ENCODE peak calls at places on chromosomes 1 and 21, in nine cellular contexts. G is transverse colon, W is tibial artery, V is GM23338, E is PC-9, C is mammary epithelial cell, A is fibroblast of lung, S is heart right ventricle, K is Karpas-422. T is an unnamed sample. For H3K36me3, the result is how much of the 10 kb centered on the place peaks cover.

GRCh38 chr1:115507256-115507589 is 134.5 kb upstream of the VANGL1 start:
- DNase-seq in G (no peak), W (no peak), V (peak), E (peak), C (no peak), A (peak), S (no peak), K (no peak), T (no peak)

GRCh38 chr1:171641076-171641864 is 11.2 kb downstream of the MYOC start:
- DNase-seq in G (no peak), W (no peak), V (peak), E (no peak), C (no peak), A (no peak), S (no peak), K (no peak), T (no peak)

GRCh38 chr1:218336353-218336752 is 8.8 kb upstream of the TGFB2 start:
- DNase-seq in G (no peak), W (no peak), V (no peak), E (no peak), C (no peak), A (no peak), S (no peak), K (no peak), T (no peak)

GRCh38 chr21:35394634-35395369 is 345.7 kb upstream of the RUNX1 start:
- DNase-seq in G (no peak), W (no peak), V (no peak), E (no peak), C (peak), A (no peak), S (no peak), K (no peak), T (no peak)

GRCh38 chr1:231374394-231374793 is 36.3 kb downstream of the SPRTN start:
- DNase-seq in G (no peak), W (no peak), V (no peak), E (no peak), C (no peak), A (no peak), S (no peak), K (no peak), T (no peak)

GRCh38 chr1:21244986-21245687 is 45.1 kb downstream of the ECE1 start:
- DNase-seq in G (no peak), W (no peak), V (peak), E (no peak), C (no peak), A (no peak), S (no peak), K (peak), T (no peak)

GRCh38 chr1:16203550-16203949 is 8.9 kb downstream of the ARHGEF19 start:
- DNase-seq in G (no peak), W (no peak), V (no peak), E (no peak), C (no peak), A (no peak), S (no peak), K (no peak), T (no peak)

GRCh38 chr1:117754061-117754969 is 148.5 kb downstream of the TENT5C start:
- DNase-seq in G (peak), W (peak), V (peak), E (peak), C (peak), A (peak), S (no peak), K (peak), T (peak)

GRCh38 chr1:1366699-1367067 is 8.3 kb downstream of the AURKAIP1 start:
- DNase-seq in G (no peak), W (no peak), V (no peak), E (no peak), C (no peak), A (no peak), S (no peak), K (no peak), T (no peak)

GRCh38 chr1:182185822-182186756 is 124.6 kb upstream of the ZNF648 start:
- DNase-seq in G (no peak), W (no peak), V (peak), E (peak), C (peak), A (peak), S (no peak), K (no peak), T (no peak)

GRCh38 chr1:3740752-3741151 is 11.5 kb upstream of the CCDC27 start:
- DNase-seq in G (no peak), W (no peak), V (no peak), E (no peak), C (no peak), A (no peak), S (no peak), K (no peak), T (no peak)

GRCh38 chr1:3738943-3739342 is 13.3 kb upstream of the CCDC27 start:
- DNase-seq in G (no peak), W (no peak), V (no peak), E (no peak), C (no peak), A (no peak), S (no peak), K (no peak), T (no peak)

GRCh38 chr1:3742439-3743298 is 9.6 kb upstream of the CCDC27 start:
- DNase-seq in G (no peak), W (no peak), V (no peak), E (no peak), C (no peak), A (no peak), S (no peak), K (no peak), T (no peak)

GRCh38 chr1:3741566-3742438 is 10.4 kb upstream of the CCDC27 start:
- DNase-seq in G (no peak), W (no peak), V (no peak), E (no peak), C (no peak), A (no peak), S (no peak), K (no peak), T (peak)

GRCh38 chr1:3740038-3740437 is 12.2 kb upstream of the CCDC27 start:
- DNase-seq in G (no peak), W (no peak), V (no peak), E (no peak), C (no peak), A (no peak), S (no peak), K (no peak), T (no peak)
- H3K27ac ChIP-seq in G (no peak), W (no peak), V (no peak), E (no peak), C (no peak), A (no peak), S (no peak), K (no peak), T (no peak)

DNA sequence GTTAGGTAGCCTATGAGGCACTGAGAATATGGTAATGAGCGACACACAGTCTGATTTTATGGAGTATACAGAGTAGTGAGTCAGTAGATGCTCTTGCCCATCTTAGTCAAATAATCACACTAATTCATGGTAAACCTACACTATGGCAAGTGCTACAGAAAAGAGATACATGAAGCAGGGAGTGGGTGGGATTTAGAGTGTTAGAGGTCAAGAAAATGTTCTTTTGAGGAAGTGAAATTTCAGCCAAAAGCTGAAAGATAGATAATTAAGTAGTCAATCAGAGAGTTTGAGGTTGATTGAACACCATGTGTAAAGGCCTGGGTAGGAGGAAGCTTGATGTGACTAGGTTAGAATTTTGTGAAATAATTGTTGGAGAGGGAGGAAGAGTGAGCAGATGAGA is 14.7 kb downstream of the MDM4 start:
- DNase-seq in G (no peak), W (no peak), V (no peak), E (no peak), C (no peak), A (no peak), S (no peak), K (peak), T (no peak)
- H3K36me3 ChIP-seq in G (under half), W (half or more), V (half or more), E (half or more), C (under half), A (under half), S (under half), K (half or more), T (under half)

GRCh38 chr21:45427331-45428271 is 22.6 kb downstream of the COL18A1 start:
- DNase-seq in G (peak), W (peak), V (peak), E (peak), C (peak), A (peak), S (no peak), K (no peak), T (peak)

GRCh38 chr21:45428534-45428933 is 23.6 kb downstream of the COL18A1 start:
- DNase-seq in G (no peak), W (no peak), V (no peak), E (no peak), C (no peak), A (no peak), S (no peak), K (no peak), T (no peak)

GRCh38 chr21:45431781-45432572 is 27.0 kb downstream of the COL18A1 start:
- DNase-seq in G (no peak), W (no peak), V (no peak), E (no peak), C (no peak), A (no peak), S (no peak), K (no peak), T (no peak)

GRCh38 chr21:45430521-45431501 is 25.8 kb downstream of the COL18A1 start:
- DNase-seq in G (no peak), W (no peak), V (peak), E (no peak), C (no peak), A (peak), S (no peak), K (no peak), T (no peak)

DNA sequence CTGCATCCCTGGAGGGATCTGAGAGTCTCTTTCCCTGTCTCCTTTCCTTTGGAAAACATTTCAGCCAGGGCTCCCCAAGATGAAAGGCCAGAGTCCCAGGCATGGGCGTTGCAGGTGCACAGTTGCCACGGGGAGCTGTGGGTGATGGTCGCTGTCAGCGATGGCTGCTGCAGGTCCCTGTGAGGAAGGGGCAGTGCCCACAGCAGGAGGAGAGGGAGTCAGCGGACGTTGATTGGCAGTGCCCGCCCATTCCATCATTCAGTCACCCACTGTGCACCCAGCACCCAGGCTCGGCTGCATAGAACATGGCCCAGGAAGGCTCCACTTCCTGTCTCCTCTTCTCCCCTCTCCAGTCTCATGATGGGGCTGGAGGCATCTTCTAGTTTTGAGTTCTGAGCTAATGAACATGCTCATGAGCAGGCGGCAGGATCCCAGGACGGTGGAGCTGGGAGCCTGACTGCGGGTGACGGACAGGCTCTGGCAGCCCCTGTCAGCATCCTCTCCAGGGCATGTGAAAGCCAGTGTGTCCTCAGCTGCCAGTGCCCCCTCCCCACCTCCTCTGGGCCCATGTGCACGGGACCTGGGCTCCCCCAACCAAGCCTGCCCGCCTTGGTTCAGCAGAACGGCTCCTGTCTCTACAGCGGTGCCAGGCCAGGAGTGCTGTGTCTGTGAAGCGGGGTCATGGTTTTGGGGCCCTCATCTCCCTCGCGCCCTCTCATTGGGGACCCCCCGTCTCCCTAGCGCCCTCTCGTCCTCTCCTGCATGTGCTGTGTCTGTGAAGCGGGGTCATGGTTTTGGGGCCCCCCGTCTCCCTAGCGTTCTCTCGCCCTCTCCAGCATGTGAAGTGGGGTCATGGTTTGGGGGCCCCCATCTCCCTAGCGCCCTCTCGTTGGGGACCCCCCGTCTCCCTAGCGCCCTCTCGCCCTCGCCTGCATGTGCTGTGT is 24.5 kb downstream of the COL18A1 start:
- DNase-seq in G (no peak), W (no peak), V (no peak), E (no peak), C (no peak), A (no peak), S (no peak), K (no peak), T (no peak)
- H3K27ac ChIP-seq in G (no peak), W (peak), V (peak), E (no peak), C (no peak), A (no peak), S (no peak), K (no peak), T (no peak)

GRCh38 chr1:40986328-40986783 is 6.9 kb downstream of the CTPS1 start:
- DNase-seq in G (no peak), W (no peak), V (no peak), E (no peak), C (no peak), A (no peak), S (no peak), K (no peak), T (no peak)

GRCh38 chr1:40987439-40988276 is 8.2 kb downstream of the CTPS1 start:
- DNase-seq in G (no peak), W (no peak), V (no peak), E (no peak), C (no peak), A (no peak), S (no peak), K (no peak), T (no peak)

GRCh38 chr1:40988280-40988679 is 8.8 kb downstream of the CTPS1 start:
- DNase-seq in G (no peak), W (no peak), V (no peak), E (no peak), C (no peak), A (no peak), S (no peak), K (no peak), T (no peak)

GRCh38 chr1:40986929-40987328 is 7.4 kb downstream of the CTPS1 start:
- DNase-seq in G (no peak), W (no peak), V (no peak), E (no peak), C (no peak), A (no peak), S (no peak), K (no peak), T (no peak)

DNA sequence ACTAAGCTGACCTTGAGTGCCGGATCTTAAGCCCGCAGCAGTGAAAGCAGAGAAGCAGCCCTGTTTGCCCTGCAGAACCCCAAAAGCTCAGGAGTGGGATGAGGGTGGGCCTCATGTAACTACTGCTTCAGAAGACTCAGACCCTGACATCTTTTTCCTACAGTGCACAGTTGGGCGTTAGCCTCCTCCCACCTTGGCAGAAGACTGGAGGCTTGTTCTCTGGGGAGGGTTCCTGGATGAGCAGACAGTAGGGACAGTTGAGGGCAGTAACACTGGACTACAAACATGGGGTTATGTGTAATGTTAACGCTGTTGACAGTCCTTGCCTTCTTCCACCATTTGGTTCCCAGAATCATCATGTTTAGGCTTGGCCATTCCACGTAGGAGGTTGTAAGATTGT is 9.6 kb downstream of the CTPS1 start:
- DNase-seq in G (no peak), W (no peak), V (no peak), E (no peak), C (no peak), A (no peak), S (no peak), K (no peak), T (no peak)
- H3K36me3 ChIP-seq in G (under half), W (half or more), V (half or more), E (half or more), C (half or more), A (under half), S (under half), K (half or more), T (under half)

GRCh38 chr1:111199329-111199728 is 1.1 kb downstream of the DENND2D start:
- DNase-seq in G (no peak), W (no peak), V (no peak), E (no peak), C (no peak), A (no peak), S (no peak), K (no peak), T (no peak)

GRCh38 chr1:111199881-111200801 is at the start of gene DENND2D:
- DNase-seq in G (peak), W (peak), V (no peak), E (peak), C (no peak), A (no peak), S (peak), K (no peak), T (no peak)

GRCh38 chr1:111200802-111201161 is 336 bp upstream of the DENND2D start:
- DNase-seq in G (no peak), W (no peak), V (no peak), E (no peak), C (no peak), A (no peak), S (no peak), K (no peak), T (no peak)

GRCh38 chr1:111197598-111198289 is 2.7 kb downstream of the DENND2D start:
- DNase-seq in G (no peak), W (no peak), V (peak), E (no peak), C (no peak), A (no peak), S (no peak), K (peak), T (no peak)

DNA sequence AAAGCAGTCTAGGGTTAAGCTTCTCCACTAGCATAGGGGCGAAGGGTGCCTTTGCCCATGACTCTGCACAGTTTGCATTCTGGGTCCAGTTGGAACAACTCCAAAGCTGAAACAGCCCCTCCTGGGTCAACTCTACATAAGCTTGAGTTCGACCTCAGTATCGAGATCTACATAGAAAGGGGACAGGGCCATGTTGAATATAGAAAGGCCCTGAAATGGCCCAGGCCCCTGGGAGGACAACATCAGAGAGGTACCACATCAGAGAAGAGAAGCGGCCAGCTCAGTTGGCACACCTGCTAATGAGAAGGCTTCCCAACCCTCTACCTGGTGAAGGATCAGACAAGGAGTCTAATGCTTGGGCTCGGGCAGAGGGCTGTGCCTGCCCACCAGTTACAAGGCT is 1.6 kb downstream of the DENND2D start:
- DNase-seq in G (no peak), W (no peak), V (no peak), E (no peak), C (no peak), A (no peak), S (no peak), K (no peak), T (no peak)
- H3K27ac ChIP-seq in G (peak), W (no peak), V (no peak), E (no peak), C (no peak), A (no peak), S (no peak), K (peak), T (no peak)

GRCh38 chr1:156497743-156498446 is 2.7 kb downstream of the MEF2D start:
- DNase-seq in G (peak), W (peak), V (peak), E (no peak), C (no peak), A (no peak), S (no peak), K (peak), T (no peak)

GRCh38 chr1:156498447-156499193 is 2.0 kb downstream of the MEF2D start:
- DNase-seq in G (peak), W (peak), V (peak), E (peak), C (peak), A (peak), S (peak), K (peak), T (no peak)

GRCh38 chr1:156495401-156496140 is 5.0 kb downstream of the MEF2D start:
- DNase-seq in G (peak), W (peak), V (no peak), E (no peak), C (no peak), A (no peak), S (peak), K (no peak), T (peak)

GRCh38 chr1:156496211-156496761 is 4.3 kb downstream of the MEF2D start:
- DNase-seq in G (peak), W (no peak), V (no peak), E (no peak), C (no peak), A (no peak), S (no peak), K (peak), T (peak)

GRCh38 chr1:156497078-156497742 is 3.4 kb downstream of the MEF2D start:
- DNase-seq in G (peak), W (no peak), V (no peak), E (no peak), C (no peak), A (no peak), S (no peak), K (peak), T (peak)
- H3K36me3 ChIP-seq in G (under half), W (under half), V (under half), E (under half), C (under half), A (under half), S (under half), K (under half), T (under half)

GRCh38 chr1:9302745-9303524 is 10.2 kb downstream of the SPSB1 start:
- DNase-seq in G (no peak), W (peak), V (no peak), E (peak), C (peak), A (peak), S (no peak), K (no peak), T (no peak)
- H3K27ac ChIP-seq in G (peak), W (peak), V (no peak), E (peak), C (peak), A (peak), S (peak), K (no peak), T (peak)

DNA sequence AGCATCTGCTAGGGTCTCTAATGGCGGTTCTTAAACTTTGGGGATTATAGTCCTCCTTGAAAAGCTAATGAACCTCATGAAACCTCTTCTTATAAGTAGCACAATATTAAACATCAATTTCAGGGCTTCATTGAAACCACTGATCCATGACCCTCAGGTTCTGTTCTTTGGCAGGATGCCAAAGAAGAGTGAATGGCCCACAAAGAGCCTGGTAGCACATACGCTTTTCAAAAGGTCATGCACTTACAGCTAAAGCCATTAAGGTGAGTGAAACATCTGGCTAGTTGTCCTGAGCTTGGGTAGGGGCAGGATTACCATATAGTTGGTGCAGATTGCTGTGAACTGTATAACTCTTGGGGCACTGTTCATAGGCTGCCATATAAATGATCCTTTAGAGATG is 42.3 kb downstream of the MDM4 start:
- DNase-seq in G (no peak), W (no peak), V (no peak), E (no peak), C (no peak), A (no peak), S (no peak), K (no peak), T (no peak)
- H3K36me3 ChIP-seq in G (under half), W (under half), V (under half), E (under half), C (under half), A (under half), S (under half), K (under half), T (under half)

GRCh38 chr1:154499446-154499845 is 2.6 kb upstream of the TDRD10 start:
- DNase-seq in G (no peak), W (no peak), V (no peak), E (no peak), C (peak), A (no peak), S (no peak), K (no peak), T (no peak)
- H3K27ac ChIP-seq in G (no peak), W (no peak), V (no peak), E (no peak), C (no peak), A (no peak), S (peak), K (no peak), T (no peak)